ENCODE peak calls at places on chromosomes 7 and 10, in nine cellular contexts. One of them, this sample, is unnamed.

GRCh38 chr10:71063431-71063830 is 148.9 kb upstream of the UNC5B start:
- DNase-seq in fibroblast of lung: no peak
- DNase-seq in kidney: no peak
- DNase-seq in body of pancreas: no peak
- DNase-seq in neural progenitor cell: peak
- DNase-seq in AG10803: no peak
- DNase-seq in CD8-positive, alpha-beta T cell: no peak
- DNase-seq in GM12864: no peak
- DNase-seq in WERI-Rb-1: no peak
- DNase-seq in this sample: no peak

GRCh38 chr7:18399624-18400235 is 95.8 kb upstream of the HDAC9 start:
- DNase-seq in WERI-Rb-1: no peak
- DNase-seq in GM12864: no peak
- DNase-seq in CD8-positive, alpha-beta T cell: no peak
- DNase-seq in fibroblast of lung: no peak
- DNase-seq in neural progenitor cell: peak
- DNase-seq in body of pancreas: no peak
- DNase-seq in AG10803: peak
- DNase-seq in kidney: no peak
- DNase-seq in this sample: no peak

GRCh38 chr10:98414578-98414931 is 427 bp downstream of the PYROXD2 start:
- DNase-seq in GM12864: no peak
- DNase-seq in neural progenitor cell: no peak
- DNase-seq in AG10803: no peak
- DNase-seq in body of pancreas: no peak
- DNase-seq in fibroblast of lung: no peak
- DNase-seq in WERI-Rb-1: no peak
- DNase-seq in kidney: no peak
- DNase-seq in CD8-positive, alpha-beta T cell: no peak
- DNase-seq in this sample: no peak

GRCh38 chr7:74515276-74515675 is 61.6 kb downstream of the GTF2IRD1 start:
- DNase-seq in body of pancreas: no peak
- DNase-seq in AG10803: no peak
- DNase-seq in neural progenitor cell: no peak
- DNase-seq in CD8-positive, alpha-beta T cell: no peak
- DNase-seq in GM12864: no peak
- DNase-seq in WERI-Rb-1: no peak
- DNase-seq in fibroblast of lung: no peak
- DNase-seq in kidney: no peak
- DNase-seq in this sample: no peak

GRCh38 chr10:50622497-50623298 is 1.1 kb downstream of the SGMS1 start:
- DNase-seq in fibroblast of lung: peak
- DNase-seq in GM12864: no peak
- DNase-seq in CD8-positive, alpha-beta T cell: peak
- DNase-seq in body of pancreas: peak
- DNase-seq in neural progenitor cell: peak
- DNase-seq in WERI-Rb-1: peak
- DNase-seq in AG10803: peak
- DNase-seq in kidney: peak
- DNase-seq in this sample: peak

GRCh38 chr7:36456548-36456947 is 66.9 kb downstream of the ANLN start:
- DNase-seq in AG10803: no peak
- DNase-seq in fibroblast of lung: no peak
- DNase-seq in GM12864: no peak
- DNase-seq in CD8-positive, alpha-beta T cell: no peak
- DNase-seq in kidney: no peak
- DNase-seq in neural progenitor cell: no peak
- DNase-seq in body of pancreas: no peak
- DNase-seq in WERI-Rb-1: no peak
- DNase-seq in this sample: no peak

GRCh38 chr7:102064361-102065025 is 222.2 kb upstream of the SH2B2 start:
- DNase-seq in neural progenitor cell: no peak
- DNase-seq in AG10803: no peak
- DNase-seq in CD8-positive, alpha-beta T cell: no peak
- DNase-seq in GM12864: no peak
- DNase-seq in fibroblast of lung: no peak
- DNase-seq in kidney: peak
- DNase-seq in WERI-Rb-1: no peak
- DNase-seq in body of pancreas: peak
- DNase-seq in this sample: peak

GRCh38 chr10:109676703-109677102 is 246.6 kb downstream of the XPNPEP1 start:
- DNase-seq in neural progenitor cell: no peak
- DNase-seq in body of pancreas: no peak
- DNase-seq in WERI-Rb-1: no peak
- DNase-seq in CD8-positive, alpha-beta T cell: no peak
- DNase-seq in kidney: no peak
- DNase-seq in AG10803: peak
- DNase-seq in GM12864: no peak
- DNase-seq in fibroblast of lung: no peak
- DNase-seq in this sample: no peak

GRCh38 chr10:73876971-73877370 is 2.6 kb upstream of the CAMK2G start:
- DNase-seq in kidney: no peak
- DNase-seq in body of pancreas: no peak
- DNase-seq in WERI-Rb-1: no peak
- DNase-seq in GM12864: no peak
- DNase-seq in neural progenitor cell: no peak
- DNase-seq in CD8-positive, alpha-beta T cell: no peak
- DNase-seq in fibroblast of lung: no peak
- DNase-seq in AG10803: no peak
- DNase-seq in this sample: no peak

GRCh38 chr7:88111136-88111748 is 108.6 kb downstream of the SRI start:
- DNase-seq in WERI-Rb-1: no peak
- DNase-seq in neural progenitor cell: peak
- DNase-seq in fibroblast of lung: peak
- DNase-seq in CD8-positive, alpha-beta T cell: no peak
- DNase-seq in AG10803: peak
- DNase-seq in body of pancreas: no peak
- DNase-seq in GM12864: peak
- DNase-seq in kidney: no peak
- DNase-seq in this sample: no peak

GRCh38 chr7:82549616-82550285 is 106.2 kb upstream of the CACNA2D1 start:
- DNase-seq in GM12864: no peak
- DNase-seq in body of pancreas: no peak
- DNase-seq in AG10803: no peak
- DNase-seq in WERI-Rb-1: no peak
- DNase-seq in neural progenitor cell: no peak
- DNase-seq in CD8-positive, alpha-beta T cell: no peak
- DNase-seq in fibroblast of lung: no peak
- DNase-seq in kidney: no peak
- DNase-seq in this sample: no peak

GRCh38 chr7:126723966-126724544 is 528.7 kb downstream of the GRM8 start:
- DNase-seq in neural progenitor cell: no peak
- DNase-seq in WERI-Rb-1: no peak
- DNase-seq in GM12864: no peak
- DNase-seq in body of pancreas: no peak
- DNase-seq in CD8-positive, alpha-beta T cell: no peak
- DNase-seq in fibroblast of lung: no peak
- DNase-seq in AG10803: no peak
- DNase-seq in kidney: no peak
- DNase-seq in this sample: no peak

GRCh38 chr10:131886181-131886716 is 14.6 kb upstream of the PPP2R2D start:
- DNase-seq in kidney: peak
- DNase-seq in AG10803: no peak
- DNase-seq in CD8-positive, alpha-beta T cell: no peak
- DNase-seq in WERI-Rb-1: no peak
- DNase-seq in body of pancreas: no peak
- DNase-seq in GM12864: no peak
- DNase-seq in neural progenitor cell: no peak
- DNase-seq in fibroblast of lung: no peak
- DNase-seq in this sample: no peak

GRCh38 chr7:149180713-149181112 is 14.6 kb upstream of the ZNF282 start:
- DNase-seq in fibroblast of lung: no peak
- DNase-seq in WERI-Rb-1: no peak
- DNase-seq in CD8-positive, alpha-beta T cell: no peak
- DNase-seq in neural progenitor cell: no peak
- DNase-seq in body of pancreas: no peak
- DNase-seq in GM12864: no peak
- DNase-seq in AG10803: no peak
- DNase-seq in kidney: no peak
- DNase-seq in this sample: no peak

GRCh38 chr7:149188637-149189259 is 6.6 kb upstream of the ZNF282 start:
- DNase-seq in neural progenitor cell: no peak
- DNase-seq in WERI-Rb-1: no peak
- DNase-seq in AG10803: no peak
- DNase-seq in kidney: no peak
- DNase-seq in GM12864: no peak
- DNase-seq in CD8-positive, alpha-beta T cell: no peak
- DNase-seq in body of pancreas: no peak
- DNase-seq in fibroblast of lung: peak
- DNase-seq in this sample: peak

GRCh38 chr7:149181136-149181790 is 14.1 kb upstream of the ZNF282 start:
- DNase-seq in GM12864: no peak
- DNase-seq in WERI-Rb-1: no peak
- DNase-seq in body of pancreas: no peak
- DNase-seq in AG10803: no peak
- DNase-seq in CD8-positive, alpha-beta T cell: no peak
- DNase-seq in kidney: no peak
- DNase-seq in fibroblast of lung: no peak
- DNase-seq in neural progenitor cell: no peak
- DNase-seq in this sample: no peak

GRCh38 chr7:149188213-149188612 is 7.1 kb upstream of the ZNF282 start:
- DNase-seq in AG10803: no peak
- DNase-seq in WERI-Rb-1: no peak
- DNase-seq in neural progenitor cell: no peak
- DNase-seq in kidney: no peak
- DNase-seq in fibroblast of lung: no peak
- DNase-seq in body of pancreas: no peak
- DNase-seq in CD8-positive, alpha-beta T cell: no peak
- DNase-seq in GM12864: no peak
- DNase-seq in this sample: no peak

GRCh38 chr7:149184274-149184673 is 11.1 kb upstream of the ZNF282 start:
- DNase-seq in AG10803: no peak
- DNase-seq in fibroblast of lung: no peak
- DNase-seq in CD8-positive, alpha-beta T cell: no peak
- DNase-seq in WERI-Rb-1: no peak
- DNase-seq in GM12864: no peak
- DNase-seq in body of pancreas: no peak
- DNase-seq in neural progenitor cell: no peak
- DNase-seq in kidney: no peak
- DNase-seq in this sample: no peak
- TF ChIP-seq CTCF in AG10803: no peak
- TF ChIP-seq CTCF in fibroblast of lung: no peak
- TF ChIP-seq CTCF in CD8-positive, alpha-beta T cell: no peak
- TF ChIP-seq CTCF in WERI-Rb-1: no peak
- TF ChIP-seq CTCF in GM12864: no peak
- TF ChIP-seq CTCF in body of pancreas: no peak
- TF ChIP-seq CTCF in neural progenitor cell: no peak
- TF ChIP-seq CTCF in kidney: no peak
- TF ChIP-seq CTCF in this sample: no peak

DNA sequence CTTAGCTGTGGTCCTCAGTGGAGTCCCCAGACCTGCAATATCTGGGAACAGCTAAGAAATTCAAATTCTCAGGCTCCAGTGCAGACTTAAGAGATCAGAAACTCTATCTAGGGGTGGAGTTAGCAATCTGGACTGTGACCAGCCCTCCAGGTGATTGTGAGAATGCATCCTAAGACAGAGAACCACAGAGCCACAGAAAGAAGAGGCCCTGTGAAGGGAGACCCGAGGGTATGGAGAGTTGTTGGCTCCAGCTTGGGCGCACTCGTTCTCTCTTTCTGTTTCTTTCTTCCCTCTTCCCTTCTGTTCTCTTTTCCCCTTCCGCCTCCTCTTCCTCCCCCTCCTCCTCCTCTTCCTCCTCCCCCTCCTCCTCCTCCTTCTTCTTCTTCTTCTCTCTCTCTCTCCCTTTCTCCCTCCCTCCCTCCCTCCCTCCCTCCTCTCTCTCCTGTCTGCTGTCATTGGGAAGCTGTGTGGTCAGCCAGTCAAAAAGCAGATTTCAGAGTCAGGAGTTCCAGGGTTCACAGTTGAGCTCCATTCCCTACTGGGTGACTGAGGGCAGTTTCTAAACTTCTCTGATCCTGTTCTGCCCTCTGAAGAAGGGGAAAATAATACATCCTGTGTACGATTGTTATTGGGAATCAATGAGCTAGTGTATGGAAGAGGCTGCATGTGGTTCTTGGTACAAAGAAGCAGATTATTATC is 62.1 kb upstream of the STEAP1B start:
- DNase-seq in fibroblast of lung: no peak
- DNase-seq in kidney: no peak
- DNase-seq in GM12864: no peak
- DNase-seq in neural progenitor cell: no peak
- DNase-seq in body of pancreas: no peak
- DNase-seq in CD8-positive, alpha-beta T cell: no peak
- DNase-seq in WERI-Rb-1: no peak
- DNase-seq in AG10803: peak
- DNase-seq in this sample: no peak
- H3K4me3 ChIP-seq in fibroblast of lung: no peak
- H3K4me3 ChIP-seq in kidney: no peak
- H3K4me3 ChIP-seq in GM12864: no peak
- H3K4me3 ChIP-seq in neural progenitor cell: no peak
- H3K4me3 ChIP-seq in body of pancreas: no peak
- H3K4me3 ChIP-seq in CD8-positive, alpha-beta T cell: no peak
- H3K4me3 ChIP-seq in WERI-Rb-1: no peak
- H3K4me3 ChIP-seq in AG10803: no peak
- H3K4me3 ChIP-seq in this sample: no peak

DNA sequence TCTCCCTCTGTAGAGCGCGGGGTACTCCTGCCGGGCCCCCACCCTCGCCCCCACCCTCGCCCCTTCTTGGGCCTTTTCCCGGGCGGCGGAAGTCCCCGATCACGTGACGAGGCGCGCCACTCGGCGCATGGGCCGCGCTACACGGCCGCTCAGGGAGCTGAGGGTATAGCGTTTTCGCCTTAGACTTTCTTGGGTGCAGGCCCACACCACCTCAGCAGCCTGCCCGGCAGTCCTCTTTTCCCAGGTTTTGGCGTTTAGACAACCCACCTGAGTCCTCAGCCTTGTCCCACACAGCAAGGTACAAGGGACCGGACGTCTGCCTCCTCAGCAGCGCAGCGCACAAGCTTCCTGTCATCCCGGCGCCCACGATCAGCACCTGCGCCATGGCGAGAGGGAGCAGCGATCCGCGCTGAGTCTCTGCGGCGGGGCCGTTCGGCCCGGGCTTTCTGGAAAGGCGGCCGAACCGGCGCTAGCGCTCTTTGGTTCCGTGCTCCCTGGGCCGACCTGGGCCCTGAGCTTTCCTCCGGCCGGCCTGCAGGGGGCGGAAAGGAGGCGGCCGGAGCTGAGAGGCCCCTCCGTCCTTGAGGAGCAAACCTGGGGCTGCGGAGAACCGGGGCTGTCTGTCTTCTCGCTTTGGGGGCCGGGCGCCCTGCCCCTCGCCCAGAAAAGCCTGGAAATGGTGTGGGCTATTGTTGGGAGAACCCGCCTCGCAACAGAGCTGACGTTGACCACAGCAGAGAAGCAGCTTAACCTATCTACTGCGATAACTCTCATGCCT is at the start of gene RNLS:
- DNase-seq in GM12864: peak
- DNase-seq in CD8-positive, alpha-beta T cell: peak
- DNase-seq in neural progenitor cell: peak
- DNase-seq in AG10803: peak
- DNase-seq in body of pancreas: peak
- DNase-seq in kidney: peak
- DNase-seq in WERI-Rb-1: no peak
- DNase-seq in fibroblast of lung: peak
- DNase-seq in this sample: peak
- TF ChIP-seq CTCF in GM12864: peak
- TF ChIP-seq CTCF in CD8-positive, alpha-beta T cell: peak
- TF ChIP-seq CTCF in neural progenitor cell: peak
- TF ChIP-seq CTCF in AG10803: peak
- TF ChIP-seq CTCF in body of pancreas: peak
- TF ChIP-seq CTCF in kidney: peak
- TF ChIP-seq CTCF in WERI-Rb-1: no peak
- TF ChIP-seq CTCF in fibroblast of lung: peak
- TF ChIP-seq CTCF in this sample: peak

GRCh38 chr10:12629767-12630165 is 280.4 kb downstream of the CAMK1D start:
- DNase-seq in fibroblast of lung: no peak
- DNase-seq in body of pancreas: no peak
- DNase-seq in AG10803: no peak
- DNase-seq in WERI-Rb-1: no peak
- DNase-seq in neural progenitor cell: no peak
- DNase-seq in GM12864: no peak
- DNase-seq in kidney: no peak
- DNase-seq in CD8-positive, alpha-beta T cell: no peak
- DNase-seq in this sample: no peak
- H3K4me3 ChIP-seq in fibroblast of lung: no peak
- H3K4me3 ChIP-seq in body of pancreas: no peak
- H3K4me3 ChIP-seq in AG10803: no peak
- H3K4me3 ChIP-seq in WERI-Rb-1: no peak
- H3K4me3 ChIP-seq in neural progenitor cell: no peak
- H3K4me3 ChIP-seq in GM12864: no peak
- H3K4me3 ChIP-seq in kidney: no peak
- H3K4me3 ChIP-seq in CD8-positive, alpha-beta T cell: no peak
- H3K4me3 ChIP-seq in this sample: no peak